ENCODE peak calls at places on chromosomes 7 and 10, in six cellular contexts. One of them, this sample, is unnamed.

GRCh38 chr10:22670796-22671195 is 43.6 kb downstream of the PIP4K2A start:
- DNase-seq in body of pancreas: no peak
- DNase-seq in K562: no peak
- DNase-seq in IMR-90: peak
- DNase-seq in right lobe of liver: no peak
- DNase-seq in uterus: no peak
- DNase-seq in this sample: no peak

GRCh38 chr10:120950103-120950561 is 99.0 kb downstream of the WDR11 start:
- DNase-seq in body of pancreas: no peak
- DNase-seq in K562: no peak
- DNase-seq in IMR-90: peak
- DNase-seq in right lobe of liver: no peak
- DNase-seq in uterus: no peak
- DNase-seq in this sample: no peak

GRCh38 chr7:122013070-122013469 is 131.0 kb downstream of the AASS start:
- DNase-seq in body of pancreas: no peak
- DNase-seq in K562: no peak
- DNase-seq in IMR-90: no peak
- DNase-seq in right lobe of liver: no peak
- DNase-seq in uterus: no peak
- DNase-seq in this sample: no peak

GRCh38 chr10:1227505-1228402 is 171.6 kb downstream of the WDR37 start:
- DNase-seq in body of pancreas: no peak
- DNase-seq in K562: no peak
- DNase-seq in IMR-90: no peak
- DNase-seq in right lobe of liver: no peak
- DNase-seq in uterus: no peak
- DNase-seq in this sample: no peak

GRCh38 chr10:73894245-73894971 is 16.5 kb upstream of the PLAU start:
- DNase-seq in body of pancreas: no peak
- DNase-seq in K562: peak
- DNase-seq in IMR-90: peak
- DNase-seq in right lobe of liver: no peak
- DNase-seq in uterus: no peak
- DNase-seq in this sample: no peak

GRCh38 chr7:116210345-116211005 is at the start of gene TES:
- DNase-seq in body of pancreas: peak
- DNase-seq in K562: peak
- DNase-seq in IMR-90: peak
- DNase-seq in right lobe of liver: peak
- DNase-seq in uterus: peak
- DNase-seq in this sample: peak

GRCh38 chr7:50304158-50304910 is at the start of gene IKZF1:
- DNase-seq in body of pancreas: peak
- DNase-seq in K562: peak
- DNase-seq in IMR-90: no peak
- DNase-seq in right lobe of liver: peak
- DNase-seq in uterus: no peak
- DNase-seq in this sample: no peak

GRCh38 chr7:4113976-4114375 is 568.1 kb upstream of the FOXK1 start:
- DNase-seq in body of pancreas: no peak
- DNase-seq in K562: no peak
- DNase-seq in IMR-90: no peak
- DNase-seq in right lobe of liver: no peak
- DNase-seq in uterus: no peak
- DNase-seq in this sample: no peak

GRCh38 chr7:100867796-100868485 is 754 bp downstream of the TRIP6 start:
- DNase-seq in body of pancreas: peak
- DNase-seq in K562: peak
- DNase-seq in IMR-90: no peak
- DNase-seq in right lobe of liver: peak
- DNase-seq in uterus: no peak
- DNase-seq in this sample: no peak

GRCh38 chr10:94299417-94299816 is 63.3 kb downstream of the NOC3L start:
- DNase-seq in body of pancreas: no peak
- DNase-seq in K562: peak
- DNase-seq in IMR-90: peak
- DNase-seq in right lobe of liver: no peak
- DNase-seq in uterus: no peak
- DNase-seq in this sample: no peak

GRCh38 chr10:67666416-67667043 is 29.5 kb downstream of the CTNNA3 start:
- DNase-seq in body of pancreas: no peak
- DNase-seq in K562: peak
- DNase-seq in IMR-90: peak
- DNase-seq in right lobe of liver: no peak
- DNase-seq in uterus: no peak
- DNase-seq in this sample: no peak

GRCh38 chr7:97025130-97025499 is 484 bp upstream of the DLX5 start:
- DNase-seq in body of pancreas: no peak
- DNase-seq in K562: no peak
- DNase-seq in IMR-90: no peak
- DNase-seq in right lobe of liver: no peak
- DNase-seq in uterus: no peak
- DNase-seq in this sample: no peak

GRCh38 chr7:104894998-104895850 is 118.8 kb upstream of the KMT2E start:
- DNase-seq in body of pancreas: no peak
- DNase-seq in K562: no peak
- DNase-seq in IMR-90: no peak
- DNase-seq in right lobe of liver: no peak
- DNase-seq in uterus: no peak
- DNase-seq in this sample: no peak

GRCh38 chr7:37109016-37109415 is 339.6 kb downstream of the ELMO1 start:
- DNase-seq in body of pancreas: no peak
- DNase-seq in K562: no peak
- DNase-seq in IMR-90: no peak
- DNase-seq in right lobe of liver: no peak
- DNase-seq in uterus: no peak
- DNase-seq in this sample: no peak

GRCh38 chr10:87053121-87053520 is 33.0 kb downstream of the FAM25A start:
- DNase-seq in body of pancreas: peak
- DNase-seq in K562: no peak
- DNase-seq in IMR-90: no peak
- DNase-seq in right lobe of liver: peak
- DNase-seq in uterus: no peak
- DNase-seq in this sample: peak

GRCh38 chr7:794207-794606 is 38.1 kb upstream of the SUN1 start:
- DNase-seq in body of pancreas: no peak
- DNase-seq in K562: no peak
- DNase-seq in IMR-90: no peak
- DNase-seq in right lobe of liver: no peak
- DNase-seq in uterus: no peak
- DNase-seq in this sample: no peak

GRCh38 chr7:126698909-126699308 is 553.8 kb downstream of the GRM8 start:
- DNase-seq in body of pancreas: no peak
- DNase-seq in K562: peak
- DNase-seq in IMR-90: no peak
- DNase-seq in right lobe of liver: no peak
- DNase-seq in uterus: no peak
- DNase-seq in this sample: no peak

GRCh38 chr7:55366461-55367138 is 1.5 kb downstream of the LANCL2 start:
- DNase-seq in body of pancreas: no peak
- DNase-seq in K562: peak
- DNase-seq in IMR-90: no peak
- DNase-seq in right lobe of liver: no peak
- DNase-seq in uterus: no peak
- DNase-seq in this sample: no peak

GRCh38 chr7:137886266-137886665 is 39.5 kb upstream of the DGKI start:
- DNase-seq in body of pancreas: no peak
- DNase-seq in K562: no peak
- DNase-seq in IMR-90: no peak
- DNase-seq in right lobe of liver: no peak
- DNase-seq in uterus: no peak
- DNase-seq in this sample: no peak

GRCh38 chr10:102163342-102163989 is 11.3 kb downstream of the NOLC1 start:
- DNase-seq in body of pancreas: no peak
- DNase-seq in K562: peak
- DNase-seq in IMR-90: no peak
- DNase-seq in right lobe of liver: no peak
- DNase-seq in uterus: no peak
- DNase-seq in this sample: no peak

GRCh38 chr10:86225098-86225782 is 141.4 kb downstream of the GRID1 start:
- DNase-seq in body of pancreas: no peak
- DNase-seq in K562: peak
- DNase-seq in IMR-90: peak
- DNase-seq in right lobe of liver: peak
- DNase-seq in uterus: no peak
- DNase-seq in this sample: no peak

GRCh38 chr10:6491841-6492609 is 88.1 kb downstream of the PRKCQ start:
- DNase-seq in body of pancreas: no peak
- DNase-seq in K562: no peak
- DNase-seq in IMR-90: no peak
- DNase-seq in right lobe of liver: no peak
- DNase-seq in uterus: no peak
- DNase-seq in this sample: no peak

GRCh38 chr7:30656611-30657010 is 25.6 kb downstream of the CRHR2 start:
- DNase-seq in body of pancreas: no peak
- DNase-seq in K562: no peak
- DNase-seq in IMR-90: no peak
- DNase-seq in right lobe of liver: no peak
- DNase-seq in uterus: no peak
- DNase-seq in this sample: no peak

GRCh38 chr7:29327455-29327854 is 132.9 kb downstream of the CHN2 start:
- DNase-seq in body of pancreas: no peak
- DNase-seq in K562: no peak
- DNase-seq in IMR-90: no peak
- DNase-seq in right lobe of liver: no peak
- DNase-seq in uterus: no peak
- DNase-seq in this sample: no peak

GRCh38 chr10:114281006-114281405 is 42.0 kb downstream of the VWA2 start:
- DNase-seq in body of pancreas: no peak
- DNase-seq in K562: no peak
- DNase-seq in IMR-90: no peak
- DNase-seq in right lobe of liver: no peak
- DNase-seq in uterus: no peak
- DNase-seq in this sample: peak

GRCh38 chr10:128219295-128219694 is 93.1 kb upstream of the MKI67 start:
- DNase-seq in body of pancreas: no peak
- DNase-seq in K562: no peak
- DNase-seq in IMR-90: no peak
- DNase-seq in right lobe of liver: no peak
- DNase-seq in uterus: no peak
- DNase-seq in this sample: no peak

GRCh38 chr10:69635428-69636272 is 5.6 kb downstream of the FAM241B start:
- DNase-seq in body of pancreas: no peak
- DNase-seq in K562: no peak
- DNase-seq in IMR-90: no peak
- DNase-seq in right lobe of liver: no peak
- DNase-seq in uterus: no peak
- DNase-seq in this sample: peak

GRCh38 chr7:1949681-1950055 is 279.6 kb downstream of the ELFN1 start:
- DNase-seq in body of pancreas: peak
- DNase-seq in K562: no peak
- DNase-seq in IMR-90: no peak
- DNase-seq in right lobe of liver: peak
- DNase-seq in uterus: no peak
- DNase-seq in this sample: no peak

GRCh38 chr10:122461729-122462532 is 578 bp downstream of the HTRA1 start:
- DNase-seq in body of pancreas: peak
- DNase-seq in K562: no peak
- DNase-seq in IMR-90: no peak
- DNase-seq in right lobe of liver: peak
- DNase-seq in uterus: no peak
- DNase-seq in this sample: no peak

GRCh38 chr7:134458341-134458805 is 527 bp downstream of the AKR1B1 start:
- DNase-seq in body of pancreas: peak
- DNase-seq in K562: no peak
- DNase-seq in IMR-90: peak
- DNase-seq in right lobe of liver: peak
- DNase-seq in uterus: peak
- DNase-seq in this sample: no peak

GRCh38 chr10:94097656-94098055 is 103.9 kb downstream of the PLCE1 start:
- DNase-seq in body of pancreas: no peak
- DNase-seq in K562: no peak
- DNase-seq in IMR-90: peak
- DNase-seq in right lobe of liver: no peak
- DNase-seq in uterus: no peak
- DNase-seq in this sample: no peak

GRCh38 chr10:1022413-1022812 is 3.2 kb downstream of the IDI2 start:
- DNase-seq in body of pancreas: no peak
- DNase-seq in K562: no peak
- DNase-seq in IMR-90: no peak
- DNase-seq in right lobe of liver: no peak
- DNase-seq in uterus: no peak
- DNase-seq in this sample: no peak

GRCh38 chr10:103417601-103418000 is 21.2 kb downstream of the PDCD11 start:
- DNase-seq in body of pancreas: no peak
- DNase-seq in K562: no peak
- DNase-seq in IMR-90: no peak
- DNase-seq in right lobe of liver: no peak
- DNase-seq in uterus: no peak
- DNase-seq in this sample: no peak

GRCh38 chr7:55534916-55535636 is 37.2 kb downstream of the VOPP1 start:
- DNase-seq in body of pancreas: no peak
- DNase-seq in K562: no peak
- DNase-seq in IMR-90: no peak
- DNase-seq in right lobe of liver: no peak
- DNase-seq in uterus: no peak
- DNase-seq in this sample: no peak

GRCh38 chr10:95688648-95689047 is 5.1 kb downstream of the TCTN3 start:
- DNase-seq in body of pancreas: no peak
- DNase-seq in K562: no peak
- DNase-seq in IMR-90: no peak
- DNase-seq in right lobe of liver: no peak
- DNase-seq in uterus: no peak
- DNase-seq in this sample: no peak

GRCh38 chr7:132656846-132657776 is 80.8 kb upstream of the PLXNA4 start:
- DNase-seq in body of pancreas: no peak
- DNase-seq in K562: peak
- DNase-seq in IMR-90: peak
- DNase-seq in right lobe of liver: no peak
- DNase-seq in uterus: no peak
- DNase-seq in this sample: no peak
- TF ChIP-seq CTCF in body of pancreas: peak
- TF ChIP-seq CTCF in K562: peak
- TF ChIP-seq CTCF in IMR-90: peak
- TF ChIP-seq CTCF in right lobe of liver: peak
- TF ChIP-seq CTCF in uterus: no peak
- TF ChIP-seq CTCF in this sample: peak

GRCh38 chr10:11457336-11457735 is 154.1 kb downstream of the USP6NL start:
- DNase-seq in body of pancreas: no peak
- DNase-seq in K562: no peak
- DNase-seq in IMR-90: no peak
- DNase-seq in right lobe of liver: no peak
- DNase-seq in uterus: no peak
- DNase-seq in this sample: no peak
- TF ChIP-seq POLR2A in body of pancreas: no peak
- TF ChIP-seq POLR2A in K562: peak
- TF ChIP-seq POLR2A in IMR-90: no peak
- TF ChIP-seq POLR2A in right lobe of liver: no peak
- TF ChIP-seq POLR2A in uterus: no peak
- TF ChIP-seq POLR2A in this sample: no peak

GRCh38 chr10:81874878-81875679 is at the start of gene NRG3:
- DNase-seq in body of pancreas: no peak
- DNase-seq in K562: no peak
- DNase-seq in IMR-90: no peak
- DNase-seq in right lobe of liver: no peak
- DNase-seq in uterus: no peak
- DNase-seq in this sample: no peak
- H3K4me3 ChIP-seq in body of pancreas: no peak
- H3K4me3 ChIP-seq in K562: no peak
- H3K4me3 ChIP-seq in IMR-90: no peak
- H3K4me3 ChIP-seq in right lobe of liver: peak
- H3K4me3 ChIP-seq in uterus: no peak
- H3K4me3 ChIP-seq in this sample: peak

GRCh38 chr7:154794147-154794780 is 208.7 kb downstream of the PAXIP1 start:
- DNase-seq in body of pancreas: no peak
- DNase-seq in K562: peak
- DNase-seq in IMR-90: no peak
- DNase-seq in right lobe of liver: no peak
- DNase-seq in uterus: no peak
- DNase-seq in this sample: no peak
- TF ChIP-seq CTCF in body of pancreas: no peak
- TF ChIP-seq CTCF in K562: peak
- TF ChIP-seq CTCF in IMR-90: no peak
- TF ChIP-seq CTCF in right lobe of liver: no peak
- TF ChIP-seq CTCF in uterus: no peak
- TF ChIP-seq CTCF in this sample: peak

This sample was measured in breast epithelium.